ENCODE peak calls at places on chromosome 6, in nine cellular contexts. N, Y, W, Z, V, T, X, F and M are unnamed samples.

GRCh38 chr6:29737707-29738630 is 14.7 kb downstream of the HLA-F start:
- DNase-seq in N (peak; percentile 59), Y (peak; percentile 46), W (peak; percentile 66), Z (peak; percentile 84), V (peak; percentile 68), T (peak; percentile 73), X (peak; percentile 68), F (peak; percentile 60), M (peak; percentile 85)

GRCh38 chr6:149454405-149454848 is 30.4 kb downstream of the ZC3H12D start:
- DNase-seq in N (no peak), Y (peak; percentile 91), W (peak; percentile 84), Z (peak; percentile 98), V (peak; percentile 95), T (peak; percentile 98), X (no peak), F (no peak), M (peak; percentile 82)

GRCh38 chr6:65259982-65260381 is 447.0 kb downstream of the EYS start:
- DNase-seq in N (no peak), Y (no peak), W (no peak), Z (no peak), V (no peak), T (no peak), X (no peak), F (no peak), M (no peak)

GRCh38 chr6:40733290-40733689 is 146.1 kb upstream of the LRFN2 start:
- DNase-seq in N (no peak), Y (no peak), W (no peak), Z (no peak), V (no peak), T (no peak), X (no peak), F (no peak), M (no peak)

GRCh38 chr6:2794171-2794730 is 29.1 kb downstream of the WRNIP1 start:
- DNase-seq in N (no peak), Y (no peak), W (peak; percentile 60), Z (no peak), V (no peak), T (no peak), X (no peak), F (no peak), M (no peak)

GRCh38 chr6:501891-502601 is 110.5 kb downstream of the IRF4 start:
- DNase-seq in N (no peak), Y (no peak), W (no peak), Z (no peak), V (no peak), T (no peak), X (no peak), F (peak; percentile 56), M (no peak)

GRCh38 chr6:112665815-112666214 is 318.7 kb downstream of the RFPL4B start:
- DNase-seq in N (no peak), Y (no peak), W (peak; percentile 77), Z (no peak), V (no peak), T (no peak), X (no peak), F (no peak), M (no peak)

GRCh38 chr6:94600648-94601047 is 976.7 kb upstream of the MANEA start:
- DNase-seq in N (no peak), Y (no peak), W (no peak), Z (no peak), V (no peak), T (no peak), X (no peak), F (no peak), M (no peak)

GRCh38 chr6:126650931-126651330 is 311.0 kb downstream of the CENPW start:
- DNase-seq in N (no peak), Y (no peak), W (peak; percentile 25), Z (no peak), V (no peak), T (no peak), X (no peak), F (no peak), M (no peak)

GRCh38 chr6:9155836-9156235 is 720.5 kb upstream of the SLC35B3 start:
- DNase-seq in N (no peak), Y (no peak), W (no peak), Z (no peak), V (no peak), T (no peak), X (no peak), F (no peak), M (no peak)

GRCh38 chr6:9159051-9159450 is 723.7 kb upstream of the SLC35B3 start:
- DNase-seq in N (no peak), Y (no peak), W (no peak), Z (no peak), V (no peak), T (no peak), X (no peak), F (no peak), M (no peak)

DNA sequence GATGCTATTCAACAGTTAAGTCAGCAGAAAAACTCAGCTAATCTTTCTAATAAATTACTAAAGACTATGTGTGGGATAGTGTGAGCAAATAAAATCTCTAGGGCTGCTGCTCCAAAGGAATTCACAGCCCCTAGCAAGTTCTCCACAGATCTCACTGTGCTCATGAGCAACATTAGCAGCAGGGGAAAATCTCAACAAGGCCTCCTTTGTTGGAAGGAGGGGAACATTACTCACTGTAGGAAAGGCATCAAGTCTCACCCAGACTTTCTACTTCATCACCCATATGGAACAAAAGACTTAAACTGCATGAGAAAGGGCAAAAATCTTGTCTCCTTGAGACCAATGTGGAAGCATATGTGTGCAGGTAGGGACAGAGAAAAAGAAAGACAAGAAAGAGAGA is 726.4 kb upstream of the SLC35B3 start:
- DNase-seq in N (no peak), Y (no peak), W (no peak), Z (no peak), V (no peak), T (no peak), X (no peak), F (no peak), M (no peak)
- TF ChIP-seq CTCF in N (no peak), Y (no peak), W (no peak), Z (no peak), V (no peak), T (no peak), X (no peak), F (no peak), M (no peak)

DNA sequence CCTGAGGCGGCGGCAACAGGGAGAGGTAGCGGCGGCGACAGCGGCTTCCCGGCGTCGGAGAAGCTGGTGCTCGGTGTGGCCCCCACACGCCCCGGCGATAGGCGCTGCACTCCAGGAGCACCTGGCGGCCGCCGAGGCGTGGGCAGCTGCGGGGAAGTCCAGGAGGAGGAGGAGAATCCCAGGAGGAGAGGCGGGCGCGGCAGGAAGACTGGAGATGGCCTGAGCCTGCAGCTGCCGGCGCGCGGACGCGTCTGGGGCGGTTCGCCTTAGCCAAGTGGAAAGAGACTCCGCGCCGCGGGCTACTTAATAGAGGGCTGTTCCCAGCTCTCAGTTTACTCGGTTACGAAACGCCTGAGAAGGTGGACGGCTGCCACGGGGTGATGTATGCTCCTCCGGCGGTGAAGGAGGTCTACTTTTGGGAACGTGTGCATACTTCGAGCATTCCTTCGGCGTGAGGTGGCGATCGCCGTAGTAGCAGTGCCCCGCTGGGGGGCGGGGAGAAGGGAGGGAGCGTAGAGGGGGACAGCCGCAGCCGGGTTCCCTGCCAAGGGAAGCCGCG is at the start of gene COL12A1:
- DNase-seq in N (peak; percentile 80), Y (peak; percentile 99), W (peak; percentile 100), Z (peak; percentile 78), V (peak; percentile 96), T (peak; percentile 91), X (peak; percentile 72), F (no peak), M (peak; percentile 99)
- TF ChIP-seq POLR2A in N (no peak), Y (peak; percentile 51), W (peak; percentile 97), Z (peak; percentile 32), V (peak; percentile 31), T (no peak), X (no peak), F (no peak), M (no peak)

GRCh38 chr6:6217838-6218237 is 102.6 kb downstream of the F13A1 start:
- DNase-seq in N (no peak), Y (no peak), W (no peak), Z (no peak), V (no peak), T (no peak), X (no peak), F (no peak), M (no peak)
- TF ChIP-seq CTCF in N (no peak), Y (no peak), W (no peak), Z (no peak), V (no peak), T (no peak), X (no peak), F (peak; percentile 16), M (no peak)

DNA sequence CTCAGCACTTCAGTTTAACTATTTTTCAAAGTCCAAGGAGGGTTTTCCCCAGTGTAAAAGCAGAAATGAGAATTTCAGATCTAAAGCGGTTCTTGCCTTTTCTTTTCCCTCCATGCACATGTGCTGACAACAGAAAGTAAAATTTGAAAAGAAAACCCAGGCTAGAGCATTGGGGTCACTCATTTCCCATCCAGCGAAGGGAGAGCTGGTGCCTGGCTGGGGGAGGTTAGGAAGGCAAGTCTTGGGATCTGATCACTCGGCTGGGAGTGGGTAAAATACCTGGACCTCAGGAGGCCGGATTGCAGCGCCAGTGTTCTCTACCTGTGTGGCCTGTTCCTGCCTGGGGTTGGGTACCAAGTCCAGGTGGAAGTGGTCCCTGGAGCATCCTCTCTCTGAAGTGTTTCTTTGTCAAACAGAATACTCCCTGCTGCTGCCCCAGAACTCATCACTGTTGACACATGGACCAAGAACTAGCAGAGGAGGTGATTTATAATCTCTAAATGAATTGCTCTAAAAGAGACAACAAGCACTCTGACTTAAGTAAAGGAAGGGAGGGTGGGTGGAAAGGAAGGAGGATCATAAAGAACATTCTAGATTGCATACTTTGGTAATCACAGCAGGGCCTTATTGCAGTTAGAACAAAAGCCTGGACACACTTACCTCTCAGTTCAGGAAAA is 136.0 kb downstream of the MTHFD1L start:
- DNase-seq in N (no peak), Y (no peak), W (no peak), Z (no peak), V (no peak), T (no peak), X (no peak), F (no peak), M (no peak)
- TF ChIP-seq POLR2A in N (no peak), Y (no peak), W (no peak), Z (no peak), V (no peak), T (no peak), X (no peak), F (no peak), M (no peak)

DNA sequence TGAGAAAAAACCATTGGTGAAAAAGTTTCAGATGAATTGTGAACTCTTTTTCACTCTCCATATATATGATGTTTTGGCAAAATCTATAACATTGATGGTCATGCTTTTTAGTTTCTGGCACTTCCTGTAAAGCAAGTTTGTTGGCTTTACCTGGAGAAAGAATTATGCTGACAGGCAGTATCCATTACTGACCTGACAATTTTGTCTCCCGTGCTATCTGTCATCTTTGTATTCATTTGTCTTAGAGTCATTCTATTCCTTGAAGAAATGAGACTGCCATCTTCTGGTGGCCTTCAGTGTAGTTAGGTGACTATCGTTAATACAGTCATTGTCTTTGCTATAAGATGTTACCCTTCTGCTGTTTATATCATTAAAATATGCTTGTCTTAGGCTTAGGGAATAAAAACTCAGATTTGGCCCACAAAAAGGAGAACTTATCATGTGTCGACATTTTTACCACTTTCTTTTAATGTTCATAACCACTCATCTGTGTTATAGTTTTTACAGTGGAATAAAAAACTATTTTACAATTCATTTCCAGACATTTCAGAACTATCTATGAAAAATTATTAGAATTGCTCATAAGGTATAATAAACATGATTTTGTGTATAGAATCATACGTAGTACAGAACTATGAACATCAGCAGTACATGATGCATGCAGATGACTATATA is 707.0 kb downstream of the EPM2A start:
- DNase-seq in N (peak; percentile 71), Y (no peak), W (peak; percentile 33), Z (peak; percentile 18), V (no peak), T (no peak), X (peak; percentile 57), F (peak; percentile 55), M (no peak)
- TF ChIP-seq CTCF in N (peak; percentile 76), Y (peak; percentile 28), W (peak; percentile 52), Z (peak; percentile 34), V (peak; percentile 15), T (peak; percentile 14), X (peak; percentile 68), F (peak; percentile 45), M (no peak)